ENCODE peak calls at places on chromosomes 1 and 21, in six cellular contexts. H is upper lobe of right lung; Y is A673; P is adrenal gland; U is kidney; E is CD8-positive, alpha-beta memory T cell. X is an unnamed sample.

GRCh38 chr1:111739222-111739983 is at the start of gene INKA2:
- DNase-seq in Y (peak), H (peak), E (peak), P (peak), U (peak), X (peak)

GRCh38 chr1:230910755-230911117 is 42.4 kb upstream of the C1orf198 start:
- DNase-seq in P (no peak), E (no peak), Y (no peak), H (no peak), U (no peak), X (no peak)

GRCh38 chr1:48741380-48741779 is 35.3 kb downstream of the BEND5 start:
- DNase-seq in E (no peak), P (no peak), H (no peak), U (no peak), Y (no peak), X (no peak)

GRCh38 chr1:83990734-83991133 is 8.2 kb downstream of the TTLL7 start:
- DNase-seq in U (no peak), P (no peak), Y (no peak), E (no peak), H (no peak), X (no peak)

GRCh38 chr1:61853545-61853944 is 111.3 kb downstream of the PATJ start:
- DNase-seq in P (no peak), E (no peak), Y (peak), H (no peak), U (no peak), X (no peak)

GRCh38 chr21:46021978-46022544 is 40.5 kb downstream of the COL6A1 start:
- DNase-seq in H (no peak), U (no peak), Y (no peak), P (no peak), E (no peak), X (no peak)

GRCh38 chr1:182679684-182680083 is 4.7 kb downstream of the RGS8 start:
- DNase-seq in Y (no peak), E (no peak), U (no peak), H (no peak), P (no peak), X (no peak)

GRCh38 chr1:59075021-59075420 is 221.9 kb upstream of the FGGY start:
- DNase-seq in P (no peak), U (no peak), E (no peak), Y (no peak), H (no peak), X (peak)

GRCh38 chr21:39384674-39385298 is 35.9 kb upstream of the HMGN1 start:
- DNase-seq in H (no peak), U (no peak), P (no peak), Y (no peak), E (no peak), X (no peak)

GRCh38 chr1:243890576-243890975 is 40.5 kb upstream of the AKT3 start:
- DNase-seq in Y (no peak), E (no peak), U (no peak), H (no peak), P (no peak), X (no peak)

GRCh38 chr1:39540504-39541031 is 36.0 kb downstream of the PABPC4 start:
- DNase-seq in H (peak), U (peak), E (no peak), P (peak), Y (no peak), X (peak)

GRCh38 chr1:59553381-59553780 is 256.5 kb downstream of the FGGY start:
- DNase-seq in P (no peak), H (no peak), U (no peak), Y (no peak), E (no peak), X (no peak)

GRCh38 chr1:91011726-91012125 is 10.1 kb downstream of the ZNF644 start:
- DNase-seq in E (no peak), H (no peak), P (no peak), U (no peak), Y (peak), X (no peak)

GRCh38 chr1:31756578-31756977 is 7.6 kb downstream of the ADGRB2 start:
- DNase-seq in P (no peak), E (no peak), U (no peak), Y (no peak), H (no peak), X (no peak)
- H3K27ac ChIP-seq in P (no peak), E (no peak), U (no peak), Y (no peak), H (no peak), X (peak)

DNA sequence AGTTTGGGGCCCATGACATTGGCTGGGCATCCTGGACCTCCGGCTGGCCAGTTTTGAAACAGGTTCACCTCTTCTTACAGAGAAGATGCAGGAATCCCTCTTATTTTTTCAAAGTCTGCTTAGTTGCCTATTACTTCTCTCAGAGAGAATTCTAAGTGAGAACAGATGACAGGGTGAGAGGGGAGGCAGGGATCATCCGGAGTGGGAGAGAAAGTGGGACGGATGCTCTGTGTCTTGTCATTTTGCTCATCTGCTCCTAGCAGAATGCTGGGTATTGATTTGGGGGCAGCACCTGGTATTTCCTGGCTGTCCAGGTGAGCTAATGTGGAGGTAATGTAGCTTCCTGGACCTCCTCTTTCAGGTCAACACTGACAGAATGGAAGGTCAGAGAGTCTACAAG is 32.4 kb downstream of the GNG4 start:
- DNase-seq in P (no peak), H (no peak), E (no peak), U (no peak), Y (no peak), X (no peak)
- H3K4me3 ChIP-seq in P (no peak), H (no peak), E (no peak), U (no peak), Y (no peak), X (no peak)

DNA sequence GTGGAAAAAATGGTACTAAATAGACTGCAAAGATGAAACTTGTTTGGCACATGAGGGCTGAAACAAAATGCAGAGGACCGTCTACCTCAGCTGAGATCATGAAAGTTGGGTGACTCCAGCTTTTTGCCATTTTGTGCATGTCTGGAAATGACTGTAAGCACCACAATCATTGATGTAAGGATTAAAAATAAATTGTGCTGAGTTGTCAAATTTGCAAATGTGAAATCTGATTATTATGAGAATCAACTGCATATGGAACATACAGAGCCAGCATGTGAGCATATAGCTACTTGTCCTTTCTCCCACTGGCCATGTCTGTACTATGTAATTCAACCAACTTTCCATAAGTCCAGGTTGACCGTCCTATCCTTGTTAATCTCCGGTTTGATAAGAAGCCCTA is 736.9 kb upstream of the PRMT6 start:
- DNase-seq in Y (no peak), U (no peak), H (no peak), E (no peak), P (no peak), X (no peak)
- H3K27ac ChIP-seq in Y (no peak), U (no peak), H (no peak), E (no peak), P (no peak), X (no peak)

GRCh38 chr1:171279234-171279633 is 30.9 kb downstream of the FMO1 start:
- DNase-seq in U (no peak), H (no peak), P (no peak), Y (no peak), E (no peak), X (no peak)
- H3K4me3 ChIP-seq in U (no peak), H (no peak), P (no peak), Y (no peak), E (no peak), X (no peak)

GRCh38 chr1:116914667-116915066 is 5.0 kb downstream of the PTGFRN start:
- DNase-seq in Y (no peak), U (no peak), P (peak), E (no peak), H (no peak), X (no peak)
- H3K27ac ChIP-seq in Y (no peak), U (no peak), P (peak), E (no peak), H (no peak), X (no peak)

GRCh38 chr1:10973552-10973951 is 38.9 kb upstream of the TARDBP start:
- DNase-seq in U (no peak), P (no peak), E (no peak), Y (peak), H (no peak), X (no peak)

GRCh38 chr1:10969971-10970332 is 42.5 kb upstream of the TARDBP start:
- DNase-seq in Y (no peak), P (no peak), U (no peak), H (no peak), E (no peak), X (no peak)

GRCh38 chr1:10978719-10979118 is 33.7 kb upstream of the TARDBP start:
- DNase-seq in U (no peak), E (no peak), H (no peak), Y (no peak), P (no peak), X (no peak)

GRCh38 chr1:10975567-10976326 is 36.7 kb upstream of the TARDBP start:
- DNase-seq in E (no peak), P (no peak), U (peak), Y (peak), H (no peak), X (no peak)

GRCh38 chr1:10973956-10974881 is 38.2 kb upstream of the TARDBP start:
- DNase-seq in P (no peak), E (no peak), Y (no peak), U (no peak), H (no peak), X (no peak)
- H3K4me3 ChIP-seq in P (no peak), E (no peak), Y (no peak), U (no peak), H (no peak), X (no peak)

DNA sequence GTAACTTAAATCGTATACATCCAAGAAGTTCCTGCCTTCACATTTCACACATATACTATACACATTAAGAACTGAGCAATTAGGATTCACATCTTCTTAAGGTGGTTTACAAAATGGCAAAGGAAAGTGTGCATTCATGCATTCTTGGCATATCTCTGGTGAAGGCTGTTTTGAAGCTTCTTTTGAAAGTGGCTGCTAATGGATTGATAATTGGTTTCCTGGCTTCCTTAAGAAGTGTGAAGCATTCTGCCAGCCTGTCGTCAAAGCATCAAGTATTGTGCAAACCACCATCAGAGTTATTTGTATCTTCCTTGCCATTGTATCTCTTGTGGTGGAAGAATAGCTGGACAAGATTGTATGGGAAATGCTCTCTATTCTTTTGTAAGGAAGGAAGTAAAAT is 95.1 kb upstream of the HMGB4 start:
- DNase-seq in Y (no peak), U (no peak), E (no peak), P (no peak), H (no peak), X (no peak)
- H3K27ac ChIP-seq in Y (no peak), U (no peak), E (no peak), P (no peak), H (no peak), X (no peak)

X was measured in thyroid gland.